ENCODE peak calls at places on chromosomes 12 and 14, in seven cellular contexts. One of them, this sample, is unnamed.

GRCh38 chr12:88553941-88554658 is 26.2 kb downstream of the KITLG start:
- DNase-seq in IMR-90: peak
- DNase-seq in neuronal stem cell: no peak
- DNase-seq in mesenchymal stem cell: peak
- DNase-seq in H9: no peak
- DNase-seq in H1: no peak
- DNase-seq in trophoblast cell: no peak
- DNase-seq in this sample: no peak

GRCh38 chr12:123363743-123364531 is 710 bp downstream of the SBNO1 start:
- DNase-seq in IMR-90: no peak
- DNase-seq in neuronal stem cell: peak
- DNase-seq in mesenchymal stem cell: no peak
- DNase-seq in H9: peak
- DNase-seq in H1: no peak
- DNase-seq in trophoblast cell: no peak
- DNase-seq in this sample: peak

GRCh38 chr12:69988601-69989194 is 163.7 kb downstream of the MYRFL start:
- DNase-seq in IMR-90: peak
- DNase-seq in neuronal stem cell: no peak
- DNase-seq in mesenchymal stem cell: peak
- DNase-seq in H9: no peak
- DNase-seq in H1: no peak
- DNase-seq in trophoblast cell: no peak
- DNase-seq in this sample: no peak

GRCh38 chr12:76007640-76008039 is 23.9 kb downstream of the PHLDA1 start:
- DNase-seq in IMR-90: no peak
- DNase-seq in neuronal stem cell: no peak
- DNase-seq in mesenchymal stem cell: no peak
- DNase-seq in H9: no peak
- DNase-seq in H1: no peak
- DNase-seq in trophoblast cell: no peak
- DNase-seq in this sample: peak

GRCh38 chr12:128339121-128339520 is 72.2 kb downstream of the TMEM132C start:
- DNase-seq in IMR-90: no peak
- DNase-seq in neuronal stem cell: no peak
- DNase-seq in mesenchymal stem cell: no peak
- DNase-seq in H9: peak
- DNase-seq in H1: no peak
- DNase-seq in trophoblast cell: no peak
- DNase-seq in this sample: peak

GRCh38 chr14:102951799-102952198 is 29.3 kb downstream of the AMN start:
- DNase-seq in IMR-90: peak
- DNase-seq in neuronal stem cell: no peak
- DNase-seq in mesenchymal stem cell: no peak
- DNase-seq in H9: no peak
- DNase-seq in H1: no peak
- DNase-seq in trophoblast cell: no peak
- DNase-seq in this sample: no peak

GRCh38 chr14:102479777-102480176 is 29.8 kb downstream of the ANKRD9 start:
- DNase-seq in IMR-90: no peak
- DNase-seq in neuronal stem cell: no peak
- DNase-seq in mesenchymal stem cell: peak
- DNase-seq in H9: no peak
- DNase-seq in H1: no peak
- DNase-seq in trophoblast cell: no peak
- DNase-seq in this sample: no peak

GRCh38 chr14:65106316-65106715 is 4.0 kb upstream of the MAX start:
- DNase-seq in IMR-90: no peak
- DNase-seq in neuronal stem cell: no peak
- DNase-seq in mesenchymal stem cell: no peak
- DNase-seq in H9: no peak
- DNase-seq in H1: no peak
- DNase-seq in trophoblast cell: no peak
- DNase-seq in this sample: no peak

GRCh38 chr12:80702889-80703605 is 4.4 kb upstream of the MYF6 start:
- DNase-seq in IMR-90: peak
- DNase-seq in neuronal stem cell: no peak
- DNase-seq in mesenchymal stem cell: peak
- DNase-seq in H9: no peak
- DNase-seq in H1: no peak
- DNase-seq in trophoblast cell: peak
- DNase-seq in this sample: peak

GRCh38 chr14:90815817-90816662 is at the start of gene TTC7B:
- DNase-seq in IMR-90: peak
- DNase-seq in neuronal stem cell: peak
- DNase-seq in mesenchymal stem cell: peak
- DNase-seq in H9: peak
- DNase-seq in H1: no peak
- DNase-seq in trophoblast cell: peak
- DNase-seq in this sample: peak

GRCh38 chr14:70425349-70425748 is 8.5 kb upstream of the SYNJ2BP start:
- DNase-seq in IMR-90: no peak
- DNase-seq in neuronal stem cell: no peak
- DNase-seq in mesenchymal stem cell: no peak
- DNase-seq in H9: no peak
- DNase-seq in H1: no peak
- DNase-seq in trophoblast cell: no peak
- DNase-seq in this sample: no peak

GRCh38 chr12:131905640-131906091 is 11.2 kb downstream of the ULK1 start:
- DNase-seq in IMR-90: no peak
- DNase-seq in neuronal stem cell: no peak
- DNase-seq in mesenchymal stem cell: no peak
- DNase-seq in H9: no peak
- DNase-seq in H1: no peak
- DNase-seq in trophoblast cell: no peak
- DNase-seq in this sample: no peak

GRCh38 chr14:59305836-59306555 is 117.5 kb downstream of the DAAM1 start:
- DNase-seq in IMR-90: peak
- DNase-seq in neuronal stem cell: no peak
- DNase-seq in mesenchymal stem cell: no peak
- DNase-seq in H9: no peak
- DNase-seq in H1: no peak
- DNase-seq in trophoblast cell: no peak
- DNase-seq in this sample: no peak

GRCh38 chr14:41505491-41505890 is 101.2 kb upstream of the LRFN5 start:
- DNase-seq in IMR-90: no peak
- DNase-seq in neuronal stem cell: no peak
- DNase-seq in mesenchymal stem cell: no peak
- DNase-seq in H9: peak
- DNase-seq in H1: peak
- DNase-seq in trophoblast cell: peak
- DNase-seq in this sample: peak

GRCh38 chr12:24285413-24285812 is 335.9 kb upstream of the SOX5 start:
- DNase-seq in IMR-90: peak
- DNase-seq in neuronal stem cell: no peak
- DNase-seq in mesenchymal stem cell: peak
- DNase-seq in H9: no peak
- DNase-seq in H1: no peak
- DNase-seq in trophoblast cell: no peak
- DNase-seq in this sample: no peak

GRCh38 chr14:22668417-22668816 is 24.3 kb upstream of the OR6J1 start:
- DNase-seq in IMR-90: peak
- DNase-seq in neuronal stem cell: no peak
- DNase-seq in mesenchymal stem cell: peak
- DNase-seq in H9: no peak
- DNase-seq in H1: no peak
- DNase-seq in trophoblast cell: no peak
- DNase-seq in this sample: no peak

GRCh38 chr12:119235352-119235751 is 56.6 kb downstream of the HSPB8 start:
- DNase-seq in IMR-90: no peak
- DNase-seq in neuronal stem cell: no peak
- DNase-seq in mesenchymal stem cell: no peak
- DNase-seq in H9: peak
- DNase-seq in H1: no peak
- DNase-seq in trophoblast cell: no peak
- DNase-seq in this sample: peak

GRCh38 chr12:124020398-124021024 is 47.5 kb downstream of the ZNF664 start:
- DNase-seq in IMR-90: no peak
- DNase-seq in neuronal stem cell: no peak
- DNase-seq in mesenchymal stem cell: peak
- DNase-seq in H9: no peak
- DNase-seq in H1: no peak
- DNase-seq in trophoblast cell: no peak
- DNase-seq in this sample: no peak

GRCh38 chr14:32350020-32350419 is 20.9 kb downstream of the AKAP6 start:
- DNase-seq in IMR-90: no peak
- DNase-seq in neuronal stem cell: no peak
- DNase-seq in mesenchymal stem cell: no peak
- DNase-seq in H9: no peak
- DNase-seq in H1: no peak
- DNase-seq in trophoblast cell: no peak
- DNase-seq in this sample: no peak

GRCh38 chr12:53749986-53750811 is 1.6 kb downstream of the CISTR start:
- DNase-seq in IMR-90: no peak
- DNase-seq in neuronal stem cell: no peak
- DNase-seq in mesenchymal stem cell: no peak
- DNase-seq in H9: no peak
- DNase-seq in H1: no peak
- DNase-seq in trophoblast cell: no peak
- DNase-seq in this sample: no peak

GRCh38 chr14:101359221-101360044 is 201.9 kb upstream of the DIO3 start:
- DNase-seq in IMR-90: no peak
- DNase-seq in neuronal stem cell: no peak
- DNase-seq in mesenchymal stem cell: no peak
- DNase-seq in H9: no peak
- DNase-seq in H1: no peak
- DNase-seq in trophoblast cell: no peak
- DNase-seq in this sample: peak

GRCh38 chr14:101405171-101405883 is 156.0 kb upstream of the DIO3 start:
- DNase-seq in IMR-90: peak
- DNase-seq in neuronal stem cell: no peak
- DNase-seq in mesenchymal stem cell: no peak
- DNase-seq in H9: no peak
- DNase-seq in H1: no peak
- DNase-seq in trophoblast cell: no peak
- DNase-seq in this sample: no peak

GRCh38 chr12:48824112-48824511 is 5.8 kb downstream of the CACNB3 start:
- DNase-seq in IMR-90: no peak
- DNase-seq in neuronal stem cell: no peak
- DNase-seq in mesenchymal stem cell: no peak
- DNase-seq in H9: peak
- DNase-seq in H1: no peak
- DNase-seq in trophoblast cell: no peak
- DNase-seq in this sample: peak

GRCh38 chr14:68670344-68670725 is 122.5 kb downstream of the ZFP36L1 start:
- DNase-seq in IMR-90: no peak
- DNase-seq in neuronal stem cell: no peak
- DNase-seq in mesenchymal stem cell: no peak
- DNase-seq in H9: no peak
- DNase-seq in H1: no peak
- DNase-seq in trophoblast cell: no peak
- DNase-seq in this sample: no peak

GRCh38 chr14:92382677-92383076 is 59.7 kb downstream of the SLC24A4 start:
- DNase-seq in IMR-90: no peak
- DNase-seq in neuronal stem cell: no peak
- DNase-seq in mesenchymal stem cell: no peak
- DNase-seq in H9: no peak
- DNase-seq in H1: no peak
- DNase-seq in trophoblast cell: no peak
- DNase-seq in this sample: no peak

GRCh38 chr14:60602312-60602711 is 47.0 kb downstream of the SIX1 start:
- DNase-seq in IMR-90: no peak
- DNase-seq in neuronal stem cell: no peak
- DNase-seq in mesenchymal stem cell: no peak
- DNase-seq in H9: no peak
- DNase-seq in H1: no peak
- DNase-seq in trophoblast cell: no peak
- DNase-seq in this sample: no peak
- H3K18ac ChIP-seq in IMR-90: no peak
- H3K18ac ChIP-seq in neuronal stem cell: no peak
- H3K18ac ChIP-seq in mesenchymal stem cell: no peak
- H3K18ac ChIP-seq in H9: no peak
- H3K18ac ChIP-seq in H1: no peak
- H3K18ac ChIP-seq in trophoblast cell: no peak
- H3K18ac ChIP-seq in this sample: no peak

DNA sequence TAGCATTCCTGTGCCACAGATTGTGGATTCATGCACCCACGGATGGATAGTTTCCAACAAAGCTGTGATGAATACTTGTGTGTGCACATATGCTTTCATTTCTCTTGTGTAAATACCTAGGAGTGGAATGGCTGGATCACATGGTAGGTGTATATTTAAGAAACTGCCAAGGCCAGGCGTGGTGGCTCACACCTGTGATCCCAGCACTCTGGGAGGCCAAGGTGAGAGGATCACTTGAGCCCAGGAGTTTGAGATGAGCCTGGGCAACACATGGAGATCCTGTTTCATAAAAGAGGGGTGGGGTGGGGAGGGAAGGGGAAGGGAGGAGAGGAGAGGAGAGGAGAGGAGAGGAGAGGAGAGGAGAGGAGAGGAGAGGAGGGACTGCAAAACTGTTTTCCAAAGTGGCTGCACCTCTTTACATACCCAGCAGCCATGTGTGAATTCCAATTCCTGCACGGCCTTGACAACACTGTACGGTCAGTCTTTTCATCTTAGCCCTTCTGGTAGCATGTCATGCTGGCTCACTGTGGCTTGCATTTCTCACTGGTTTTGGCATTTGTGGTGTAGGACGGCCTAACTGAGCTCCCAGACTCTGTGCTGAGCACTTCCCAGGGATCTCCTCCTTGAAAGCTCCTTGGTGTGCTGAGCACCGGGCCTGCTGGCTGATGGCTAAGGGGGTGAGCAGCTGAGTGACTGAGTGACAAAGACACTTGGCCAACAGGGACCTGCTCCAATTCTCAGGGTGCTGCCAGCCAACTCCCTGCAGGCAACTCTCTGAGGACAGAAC is 27.9 kb downstream of the SYNE3 start:
- DNase-seq in IMR-90: peak
- DNase-seq in neuronal stem cell: no peak
- DNase-seq in mesenchymal stem cell: no peak
- DNase-seq in H9: no peak
- DNase-seq in H1: no peak
- DNase-seq in trophoblast cell: no peak
- DNase-seq in this sample: no peak
- H3K4me2 ChIP-seq in IMR-90: no peak
- H3K4me2 ChIP-seq in neuronal stem cell: no peak
- H3K4me2 ChIP-seq in mesenchymal stem cell: no peak
- H3K4me2 ChIP-seq in H9: no peak
- H3K4me2 ChIP-seq in H1: no peak
- H3K4me2 ChIP-seq in trophoblast cell: no peak
- H3K4me2 ChIP-seq in this sample: no peak

DNA sequence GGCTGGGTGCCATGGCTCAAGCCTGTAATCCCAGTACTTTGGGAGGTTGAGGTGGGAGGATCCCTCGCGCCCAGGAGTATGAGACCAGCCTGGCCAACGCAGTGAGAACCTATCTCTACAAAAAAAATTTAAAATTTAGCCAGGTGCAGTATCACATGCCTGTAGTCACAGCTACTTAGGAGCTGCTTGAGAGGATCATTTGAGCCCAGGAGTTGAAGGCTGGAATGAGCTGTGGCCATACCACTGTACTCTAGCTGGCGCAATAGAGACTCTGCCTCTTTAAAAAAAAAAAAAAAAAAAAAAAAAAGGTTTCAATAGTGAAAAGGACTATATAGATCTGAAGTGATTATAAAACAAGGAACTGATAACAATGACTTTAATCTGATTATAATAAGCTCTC is 13.5 kb downstream of the PSMA3 start:
- DNase-seq in IMR-90: no peak
- DNase-seq in neuronal stem cell: no peak
- DNase-seq in mesenchymal stem cell: no peak
- DNase-seq in H9: no peak
- DNase-seq in H1: no peak
- DNase-seq in trophoblast cell: no peak
- DNase-seq in this sample: no peak
- H4K8ac ChIP-seq in IMR-90: no peak
- H4K8ac ChIP-seq in neuronal stem cell: no peak
- H4K8ac ChIP-seq in mesenchymal stem cell: no peak
- H4K8ac ChIP-seq in H9: no peak
- H4K8ac ChIP-seq in H1: no peak
- H4K8ac ChIP-seq in trophoblast cell: no peak
- H4K8ac ChIP-seq in this sample: no peak

GRCh38 chr12:93165384-93165932 is 212.3 kb upstream of the NUDT4 start:
- DNase-seq in IMR-90: no peak
- DNase-seq in neuronal stem cell: no peak
- DNase-seq in mesenchymal stem cell: no peak
- DNase-seq in H9: no peak
- DNase-seq in H1: no peak
- DNase-seq in trophoblast cell: no peak
- DNase-seq in this sample: peak
- H3K18ac ChIP-seq in IMR-90: no peak
- H3K18ac ChIP-seq in neuronal stem cell: peak
- H3K18ac ChIP-seq in mesenchymal stem cell: no peak
- H3K18ac ChIP-seq in H9: no peak
- H3K18ac ChIP-seq in H1: no peak
- H3K18ac ChIP-seq in trophoblast cell: no peak
- H3K18ac ChIP-seq in this sample: no peak